ENCODE peak calls at places on chromosomes 11 and 22, in seven cellular contexts. K, P, Q, D, S, H and M are unnamed samples.

GRCh38 chr11:77269484-77270123 is 31.9 kb downstream of the GDPD4 start:
- DNase-seq in K (no peak), P (no peak), Q (no peak), D (no peak), S (no peak), H (no peak), M (no peak)

GRCh38 chr11:8023831-8024555 is 36.9 kb downstream of the EIF3F start:
- DNase-seq in K (no peak), P (no peak), Q (no peak), D (no peak), S (no peak), H (no peak), M (no peak)

GRCh38 chr22:28229566-28230483 is 310.8 kb upstream of the PITPNB start:
- DNase-seq in K (no peak), P (no peak), Q (no peak), D (no peak), S (no peak), H (no peak), M (no peak)

GRCh38 chr11:72370201-72370600 is 64.1 kb downstream of the CLPB start:
- DNase-seq in K (peak; percentile 48), P (no peak), Q (no peak), D (no peak), S (no peak), H (no peak), M (no peak)

GRCh38 chr22:45571089-45571488 is 68.4 kb downstream of the FBLN1 start:
- DNase-seq in K (no peak), P (no peak), Q (no peak), D (no peak), S (no peak), H (no peak), M (no peak)

GRCh38 chr11:60902625-60903024 is 3.8 kb downstream of the PRPF19 start:
- DNase-seq in K (no peak), P (no peak), Q (no peak), D (no peak), S (no peak), H (no peak), M (no peak)

GRCh38 chr22:43859176-43859575 is 3.1 kb downstream of the SULT4A1 start:
- DNase-seq in K (no peak), P (no peak), Q (no peak), D (no peak), S (no peak), H (no peak), M (no peak)

GRCh38 chr22:22111267-22111751 is 128.7 kb upstream of the TOP3B start:
- DNase-seq in K (no peak), P (no peak), Q (no peak), D (peak; percentile 86), S (peak; percentile 89), H (no peak), M (no peak)

DNA sequence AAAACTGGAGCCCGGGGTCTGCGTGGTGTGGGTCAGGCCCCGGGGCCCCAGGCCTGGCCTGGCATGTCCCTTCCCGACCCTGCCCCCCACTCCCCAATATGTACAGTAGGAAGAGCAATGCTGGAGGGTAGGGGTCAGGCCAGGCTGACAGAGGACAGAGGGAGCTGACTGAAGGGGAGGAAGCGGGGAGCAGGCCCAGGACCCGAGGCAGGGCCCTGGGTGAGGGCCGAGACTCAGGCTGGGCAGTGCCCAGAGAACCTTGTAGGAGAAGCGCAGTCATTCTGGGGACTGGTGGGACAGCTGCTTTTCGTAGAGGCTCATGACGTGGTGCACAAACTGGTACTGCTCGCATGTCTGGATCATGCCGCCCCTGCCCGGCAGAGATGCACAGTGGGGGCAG is 2.7 kb upstream of the IGSF22 start:
- DNase-seq in K (no peak), P (no peak), Q (no peak), D (no peak), S (no peak), H (no peak), M (no peak)
- TF ChIP-seq JUND in K (no peak), P (no peak), Q (no peak), D (no peak), S (no peak), H (no peak), M (no peak)

DNA sequence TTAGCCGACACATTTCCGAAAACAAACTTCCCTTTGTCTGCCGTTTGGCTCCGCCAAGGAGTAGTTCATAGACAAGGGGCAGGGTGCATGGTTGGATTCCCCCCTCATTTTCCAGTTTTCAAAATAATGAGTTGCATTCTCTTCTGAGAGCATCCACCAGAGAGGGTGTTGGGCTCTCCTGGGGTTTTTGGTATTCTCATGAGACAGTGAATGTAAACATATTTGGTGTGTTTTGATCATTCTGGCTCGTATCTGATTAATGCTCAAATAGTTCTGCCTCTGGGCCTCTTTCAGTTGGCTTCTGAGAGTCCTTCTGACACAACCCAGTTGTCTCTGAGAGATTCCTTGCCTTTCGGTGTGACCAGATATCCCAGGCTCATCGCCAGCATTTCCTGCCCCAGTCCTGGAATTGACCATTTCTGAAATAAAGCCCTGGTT is 21.7 kb downstream of the GRAMD4 start:
- DNase-seq in K (no peak), P (no peak), Q (no peak), D (no peak), S (no peak), H (no peak), M (no peak)
- TF ChIP-seq JUND in K (no peak), P (no peak), Q (no peak), D (no peak), S (no peak), H (no peak), M (no peak)

DNA sequence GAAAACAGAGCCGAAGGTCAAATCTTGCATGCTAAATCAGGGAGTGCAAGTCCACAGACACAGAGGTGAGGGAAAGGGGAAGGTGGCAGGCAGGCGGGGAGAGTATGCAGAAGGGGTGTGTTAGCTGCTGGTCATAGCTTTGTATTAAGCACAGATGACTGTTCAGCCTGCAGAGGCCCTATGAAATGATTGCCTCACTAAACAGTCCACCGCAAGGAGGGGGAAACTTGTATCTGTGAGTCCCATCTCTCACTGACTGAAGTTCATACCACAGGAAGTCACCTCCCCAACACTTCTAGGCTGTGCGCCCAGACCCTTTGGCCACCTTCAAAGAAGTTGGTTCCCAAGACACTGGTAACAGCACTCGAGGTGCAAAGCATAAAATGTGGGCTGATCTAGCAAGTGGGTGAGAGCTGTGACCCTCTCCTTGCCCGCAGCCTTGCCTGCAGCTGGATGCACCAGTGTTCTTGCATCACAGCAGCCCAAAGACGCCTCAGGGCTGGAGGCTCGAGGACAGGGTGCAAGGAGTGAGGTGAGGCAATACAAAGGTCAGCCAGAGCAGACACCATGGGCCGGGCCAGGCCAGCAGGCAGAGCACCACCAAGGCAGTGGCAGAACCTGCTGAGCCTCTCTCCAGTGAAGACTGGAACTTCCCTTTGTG is 115.3 kb upstream of the TBCEL start:
- DNase-seq in K (no peak), P (no peak), Q (no peak), D (no peak), S (no peak), H (no peak), M (peak; percentile 26)
- TF ChIP-seq JUND in K (no peak), P (no peak), Q (no peak), D (no peak), S (no peak), H (no peak), M (no peak)

DNA sequence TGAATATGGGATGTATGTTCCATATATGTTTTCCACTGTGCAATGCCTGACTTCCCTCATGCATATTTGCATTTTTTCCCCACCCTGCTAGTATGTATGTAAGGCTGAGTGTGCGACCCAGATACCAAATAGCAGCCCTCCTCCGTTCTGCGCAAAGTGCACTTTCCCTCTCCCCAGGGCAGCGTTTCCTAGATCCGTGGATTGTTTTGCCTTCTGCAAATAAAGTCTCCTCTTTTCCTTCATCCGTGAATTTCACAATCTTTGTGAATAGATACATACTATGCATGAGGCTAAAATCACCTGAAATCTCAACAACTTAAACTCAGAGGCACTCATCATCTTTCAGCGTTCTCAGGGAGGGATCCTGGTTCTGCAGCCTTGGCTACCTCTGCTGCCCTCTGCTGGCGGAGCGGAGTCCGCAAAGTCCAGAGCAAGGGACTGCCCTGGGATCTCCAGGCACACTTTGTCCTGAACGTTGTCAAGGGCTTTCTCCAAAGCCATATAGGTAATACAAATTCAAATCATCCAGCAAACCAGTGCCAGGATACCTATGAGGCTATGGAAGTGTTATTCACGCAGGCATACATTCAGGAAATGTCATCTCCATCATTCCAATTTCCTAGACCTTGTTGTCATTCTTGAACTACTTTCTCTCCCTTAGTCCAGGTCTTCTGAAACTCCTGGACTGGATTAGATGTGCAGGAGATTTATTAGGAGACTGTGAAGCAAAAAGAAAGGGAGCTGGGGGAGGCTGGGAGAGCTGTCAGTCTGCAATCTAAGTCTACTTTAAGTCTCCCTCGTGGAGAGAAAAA is 53.1 kb downstream of the CNTF start:
- DNase-seq in K (peak; percentile 65), P (peak; percentile 51), Q (peak; percentile 32), D (no peak), S (peak; percentile 77), H (peak; percentile 36), M (peak; percentile 79)
- TF ChIP-seq JUND in K (no peak), P (no peak), Q (no peak), D (no peak), S (no peak), H (no peak), M (no peak)

GRCh38 chr11:112128483-112129121 is 35.3 kb downstream of the IL18 start:
- DNase-seq in K (peak; percentile 14), P (peak; percentile 87), Q (no peak), D (no peak), S (no peak), H (no peak), M (no peak)
- TF ChIP-seq JUND in K (peak; percentile 84), P (peak; percentile 75), Q (no peak), D (no peak), S (peak; percentile 12), H (no peak), M (no peak)

DNA sequence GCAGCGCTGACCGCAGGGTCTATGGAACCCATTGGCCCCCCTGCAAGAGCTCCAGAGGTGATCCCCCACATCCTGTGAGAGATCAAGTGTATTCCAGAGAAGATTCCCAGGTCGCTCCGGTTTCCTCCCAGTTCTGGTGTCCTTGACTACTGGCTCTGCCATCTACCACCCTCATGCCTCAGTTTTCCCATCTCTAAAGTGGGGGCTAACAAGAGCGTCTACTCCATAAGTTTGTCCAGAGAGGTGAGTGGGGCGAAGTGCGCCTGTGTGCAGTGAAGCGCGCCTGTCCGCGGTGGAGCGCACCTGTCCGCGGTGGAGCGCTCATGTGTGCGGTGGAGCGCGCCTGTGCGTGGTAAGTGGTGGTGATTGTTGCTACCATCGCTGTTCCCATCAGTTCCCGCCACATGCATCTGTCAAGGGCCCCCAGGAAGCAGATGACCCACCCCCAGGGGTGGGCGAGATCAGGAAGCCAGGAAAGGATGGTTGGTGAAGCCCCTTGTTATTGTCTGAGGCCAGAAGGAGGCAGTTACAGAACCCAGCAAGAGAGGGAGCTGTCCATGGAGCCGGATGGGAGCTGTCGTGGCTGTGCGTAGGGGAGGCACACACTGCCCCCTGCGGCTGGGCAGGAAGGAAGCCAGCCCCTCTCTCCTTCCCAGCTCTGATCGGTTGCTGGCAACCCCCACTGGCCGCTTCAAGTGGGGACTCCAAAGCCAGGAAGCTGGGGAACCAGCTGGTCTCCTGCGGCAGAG is 73.2 kb upstream of the FGF3 start:
- DNase-seq in K (peak; percentile 73), P (no peak), Q (peak; percentile 40), D (no peak), S (peak; percentile 66), H (peak; percentile 63), M (no peak)
- TF ChIP-seq JUND in K (no peak), P (no peak), Q (no peak), D (no peak), S (no peak), H (peak; percentile 25), M (no peak)